ENCODE peak calls at places on chromosomes 2 and 18, in five cellular contexts. One of them, this sample, is unnamed.

GRCh38 chr2:171185941-171186340 is 25.2 kb upstream of the TLK1 start:
- DNase-seq in MCF 10A: peak; percentile 30
- DNase-seq in activated B cell treated with CpG ODN at 0.5 μM for 24 hours: no peak
- DNase-seq in tibial artery: no peak
- DNase-seq in glutamatergic neuron: no peak
- DNase-seq in this sample: no peak

GRCh38 chr18:46657115-46657955 is at the start of gene LOXHD1:
- DNase-seq in MCF 10A: no peak
- DNase-seq in activated B cell treated with CpG ODN at 0.5 μM for 24 hours: no peak
- DNase-seq in tibial artery: no peak
- DNase-seq in glutamatergic neuron: no peak
- DNase-seq in this sample: no peak

GRCh38 chr18:10892801-10893595 is 256.4 kb downstream of the PIEZO2 start:
- DNase-seq in MCF 10A: no peak
- DNase-seq in activated B cell treated with CpG ODN at 0.5 μM for 24 hours: no peak
- DNase-seq in tibial artery: no peak
- DNase-seq in glutamatergic neuron: no peak
- DNase-seq in this sample: no peak

GRCh38 chr2:136557203-136557602 is 208.1 kb upstream of the THSD7B start:
- DNase-seq in MCF 10A: no peak
- DNase-seq in activated B cell treated with CpG ODN at 0.5 μM for 24 hours: no peak
- DNase-seq in tibial artery: no peak
- DNase-seq in glutamatergic neuron: no peak
- DNase-seq in this sample: no peak

GRCh38 chr2:106685180-106685897 is 198.2 kb downstream of the CD8B2 start:
- DNase-seq in MCF 10A: no peak
- DNase-seq in activated B cell treated with CpG ODN at 0.5 μM for 24 hours: no peak
- DNase-seq in tibial artery: no peak
- DNase-seq in glutamatergic neuron: no peak
- DNase-seq in this sample: no peak

GRCh38 chr2:197322729-197323720 is 12.4 kb upstream of the ANKRD44 start:
- DNase-seq in MCF 10A: no peak
- DNase-seq in activated B cell treated with CpG ODN at 0.5 μM for 24 hours: no peak
- DNase-seq in tibial artery: no peak
- DNase-seq in glutamatergic neuron: no peak
- DNase-seq in this sample: no peak

GRCh38 chr2:171595896-171596295 is 73.6 kb downstream of the CYBRD1 start:
- DNase-seq in MCF 10A: peak; percentile 84
- DNase-seq in activated B cell treated with CpG ODN at 0.5 μM for 24 hours: no peak
- DNase-seq in tibial artery: no peak
- DNase-seq in glutamatergic neuron: no peak
- DNase-seq in this sample: no peak

GRCh38 chr2:157336137-157336721 is 10.6 kb upstream of the ERMN start:
- DNase-seq in MCF 10A: peak; percentile 65
- DNase-seq in activated B cell treated with CpG ODN at 0.5 μM for 24 hours: no peak
- DNase-seq in tibial artery: no peak
- DNase-seq in glutamatergic neuron: peak; percentile 23
- DNase-seq in this sample: no peak

GRCh38 chr18:11553098-11553940 is 56.1 kb upstream of the SLC35G4 start:
- DNase-seq in MCF 10A: peak; percentile 65
- DNase-seq in activated B cell treated with CpG ODN at 0.5 μM for 24 hours: no peak
- DNase-seq in tibial artery: no peak
- DNase-seq in glutamatergic neuron: peak; percentile 33
- DNase-seq in this sample: no peak

GRCh38 chr2:240890691-240891090 is 5.3 kb downstream of the MAB21L4 start:
- DNase-seq in MCF 10A: no peak
- DNase-seq in activated B cell treated with CpG ODN at 0.5 μM for 24 hours: no peak
- DNase-seq in tibial artery: no peak
- DNase-seq in glutamatergic neuron: no peak
- DNase-seq in this sample: no peak
- TF ChIP-seq CTCF in MCF 10A: no peak
- TF ChIP-seq CTCF in activated B cell treated with CpG ODN at 0.5 μM for 24 hours: no peak
- TF ChIP-seq CTCF in tibial artery: no peak
- TF ChIP-seq CTCF in glutamatergic neuron: no peak
- TF ChIP-seq CTCF in this sample: no peak

GRCh38 chr2:118763797-118764196 is 83.7 kb downstream of the EN1 start:
- DNase-seq in MCF 10A: no peak
- DNase-seq in activated B cell treated with CpG ODN at 0.5 μM for 24 hours: no peak
- DNase-seq in tibial artery: no peak
- DNase-seq in glutamatergic neuron: no peak
- DNase-seq in this sample: no peak
- TF ChIP-seq CTCF in MCF 10A: no peak
- TF ChIP-seq CTCF in activated B cell treated with CpG ODN at 0.5 μM for 24 hours: no peak
- TF ChIP-seq CTCF in tibial artery: no peak
- TF ChIP-seq CTCF in glutamatergic neuron: peak; percentile 21
- TF ChIP-seq CTCF in this sample: no peak

GRCh38 chr2:222577341-222577740 is 78.6 kb downstream of the FARSB start:
- DNase-seq in MCF 10A: no peak
- DNase-seq in activated B cell treated with CpG ODN at 0.5 μM for 24 hours: no peak
- DNase-seq in tibial artery: no peak
- DNase-seq in glutamatergic neuron: no peak
- DNase-seq in this sample: no peak

GRCh38 chr2:222582931-222583330 is 73.0 kb downstream of the FARSB start:
- DNase-seq in MCF 10A: no peak
- DNase-seq in activated B cell treated with CpG ODN at 0.5 μM for 24 hours: no peak
- DNase-seq in tibial artery: no peak
- DNase-seq in glutamatergic neuron: no peak
- DNase-seq in this sample: no peak
- TF ChIP-seq CTCF in MCF 10A: no peak
- TF ChIP-seq CTCF in activated B cell treated with CpG ODN at 0.5 μM for 24 hours: no peak
- TF ChIP-seq CTCF in tibial artery: no peak
- TF ChIP-seq CTCF in glutamatergic neuron: peak; percentile 41
- TF ChIP-seq CTCF in this sample: peak; percentile 31

GRCh38 chr2:235641333-235641732 is 147.5 kb downstream of the AGAP1 start:
- DNase-seq in MCF 10A: no peak
- DNase-seq in activated B cell treated with CpG ODN at 0.5 μM for 24 hours: no peak
- DNase-seq in tibial artery: no peak
- DNase-seq in glutamatergic neuron: no peak
- DNase-seq in this sample: no peak
- TF ChIP-seq CTCF in MCF 10A: no peak
- TF ChIP-seq CTCF in activated B cell treated with CpG ODN at 0.5 μM for 24 hours: no peak
- TF ChIP-seq CTCF in tibial artery: no peak
- TF ChIP-seq CTCF in glutamatergic neuron: no peak
- TF ChIP-seq CTCF in this sample: no peak

This sample was measured in CD14-positive monocyte.